ENCODE peak calls at places on chromosome 6, in six cellular contexts. One of them, this sample, is unnamed. For H3K36me3, the result is how much of the 10 kb centered on the place peaks cover.

GRCh38 chr6:6680524-6680923 is 92.0 kb downstream of the LY86 start:
- DNase-seq in CD4-positive, CD25-positive, alpha-beta regulatory T cell: no peak
- DNase-seq in GM12878: no peak
- DNase-seq in PC-3: no peak
- DNase-seq in bronchial epithelial cell: no peak
- DNase-seq in fibroblast of lung: peak
- DNase-seq in this sample: no peak

GRCh38 chr6:127118505-127119360 is at the start of gene RSPO3:
- DNase-seq in CD4-positive, CD25-positive, alpha-beta regulatory T cell: no peak
- DNase-seq in GM12878: no peak
- DNase-seq in PC-3: no peak
- DNase-seq in bronchial epithelial cell: peak
- DNase-seq in fibroblast of lung: peak
- DNase-seq in this sample: peak

GRCh38 chr6:132973556-132973993 is 159.2 kb downstream of the RPS12 start:
- DNase-seq in CD4-positive, CD25-positive, alpha-beta regulatory T cell: no peak
- DNase-seq in GM12878: no peak
- DNase-seq in PC-3: no peak
- DNase-seq in bronchial epithelial cell: no peak
- DNase-seq in fibroblast of lung: no peak
- DNase-seq in this sample: peak

GRCh38 chr6:51856508-51856907 is 230.9 kb downstream of the PKHD1 start:
- DNase-seq in CD4-positive, CD25-positive, alpha-beta regulatory T cell: no peak
- DNase-seq in GM12878: no peak
- DNase-seq in PC-3: peak
- DNase-seq in bronchial epithelial cell: no peak
- DNase-seq in fibroblast of lung: no peak
- DNase-seq in this sample: no peak

GRCh38 chr6:166611631-166612030 is 15.4 kb downstream of the RPS6KA2 start:
- DNase-seq in CD4-positive, CD25-positive, alpha-beta regulatory T cell: no peak
- DNase-seq in GM12878: no peak
- DNase-seq in PC-3: peak
- DNase-seq in bronchial epithelial cell: no peak
- DNase-seq in fibroblast of lung: no peak
- DNase-seq in this sample: no peak

GRCh38 chr6:45698046-45698445 is 317.6 kb downstream of the CLIC5 start:
- DNase-seq in CD4-positive, CD25-positive, alpha-beta regulatory T cell: no peak
- DNase-seq in GM12878: no peak
- DNase-seq in PC-3: no peak
- DNase-seq in bronchial epithelial cell: no peak
- DNase-seq in fibroblast of lung: no peak
- DNase-seq in this sample: no peak

GRCh38 chr6:91029211-91029610 is 442.3 kb upstream of the MAP3K7 start:
- DNase-seq in CD4-positive, CD25-positive, alpha-beta regulatory T cell: no peak
- DNase-seq in GM12878: no peak
- DNase-seq in PC-3: no peak
- DNase-seq in bronchial epithelial cell: no peak
- DNase-seq in fibroblast of lung: peak
- DNase-seq in this sample: peak

GRCh38 chr6:36067374-36068011 is 39.9 kb downstream of the MAPK14 start:
- DNase-seq in CD4-positive, CD25-positive, alpha-beta regulatory T cell: no peak
- DNase-seq in GM12878: no peak
- DNase-seq in PC-3: no peak
- DNase-seq in bronchial epithelial cell: peak
- DNase-seq in fibroblast of lung: no peak
- DNase-seq in this sample: no peak

GRCh38 chr6:37544530-37544929 is 44.8 kb upstream of the CCDC167 start:
- DNase-seq in CD4-positive, CD25-positive, alpha-beta regulatory T cell: no peak
- DNase-seq in GM12878: no peak
- DNase-seq in PC-3: no peak
- DNase-seq in bronchial epithelial cell: no peak
- DNase-seq in fibroblast of lung: no peak
- DNase-seq in this sample: no peak

GRCh38 chr6:94052754-94053153 is 633.4 kb upstream of the EPHA7 start:
- DNase-seq in CD4-positive, CD25-positive, alpha-beta regulatory T cell: no peak
- DNase-seq in GM12878: no peak
- DNase-seq in PC-3: peak
- DNase-seq in bronchial epithelial cell: peak
- DNase-seq in fibroblast of lung: peak
- DNase-seq in this sample: no peak

GRCh38 chr6:104799134-104799657 is 60.5 kb downstream of the HACE1 start:
- DNase-seq in CD4-positive, CD25-positive, alpha-beta regulatory T cell: no peak
- DNase-seq in GM12878: no peak
- DNase-seq in PC-3: no peak
- DNase-seq in bronchial epithelial cell: no peak
- DNase-seq in fibroblast of lung: no peak
- DNase-seq in this sample: no peak

GRCh38 chr6:47254906-47255305 is 54.8 kb downstream of the TNFRSF21 start:
- DNase-seq in CD4-positive, CD25-positive, alpha-beta regulatory T cell: no peak
- DNase-seq in GM12878: no peak
- DNase-seq in PC-3: peak
- DNase-seq in bronchial epithelial cell: peak
- DNase-seq in fibroblast of lung: no peak
- DNase-seq in this sample: no peak

GRCh38 chr6:121333196-121333595 is 1.1 kb downstream of the TBC1D32 start:
- DNase-seq in CD4-positive, CD25-positive, alpha-beta regulatory T cell: no peak
- DNase-seq in GM12878: no peak
- DNase-seq in PC-3: no peak
- DNase-seq in bronchial epithelial cell: no peak
- DNase-seq in fibroblast of lung: no peak
- DNase-seq in this sample: no peak

GRCh38 chr6:43856005-43856765 is 86.2 kb downstream of the VEGFA start:
- DNase-seq in CD4-positive, CD25-positive, alpha-beta regulatory T cell: no peak
- DNase-seq in GM12878: no peak
- DNase-seq in PC-3: peak
- DNase-seq in bronchial epithelial cell: peak
- DNase-seq in fibroblast of lung: peak
- DNase-seq in this sample: peak

GRCh38 chr6:102631921-102632320 is 1238.4 kb downstream of the GRIK2 start:
- DNase-seq in CD4-positive, CD25-positive, alpha-beta regulatory T cell: no peak
- DNase-seq in GM12878: no peak
- DNase-seq in PC-3: no peak
- DNase-seq in bronchial epithelial cell: no peak
- DNase-seq in fibroblast of lung: no peak
- DNase-seq in this sample: no peak

GRCh38 chr6:162798546-162798945 is 70.8 kb downstream of the PACRG start:
- DNase-seq in CD4-positive, CD25-positive, alpha-beta regulatory T cell: no peak
- DNase-seq in GM12878: no peak
- DNase-seq in PC-3: peak
- DNase-seq in bronchial epithelial cell: no peak
- DNase-seq in fibroblast of lung: peak
- DNase-seq in this sample: no peak

GRCh38 chr6:127103482-127103881 is 15.0 kb upstream of the RSPO3 start:
- DNase-seq in CD4-positive, CD25-positive, alpha-beta regulatory T cell: no peak
- DNase-seq in GM12878: no peak
- DNase-seq in PC-3: no peak
- DNase-seq in bronchial epithelial cell: peak
- DNase-seq in fibroblast of lung: peak
- DNase-seq in this sample: no peak

GRCh38 chr6:157632821-157633220 is 190.2 kb upstream of the SNX9 start:
- DNase-seq in CD4-positive, CD25-positive, alpha-beta regulatory T cell: no peak
- DNase-seq in GM12878: no peak
- DNase-seq in PC-3: no peak
- DNase-seq in bronchial epithelial cell: peak
- DNase-seq in fibroblast of lung: peak
- DNase-seq in this sample: no peak

GRCh38 chr6:33314515-33314942 is 651 bp upstream of the TAPBP start:
- DNase-seq in CD4-positive, CD25-positive, alpha-beta regulatory T cell: peak
- DNase-seq in GM12878: no peak
- DNase-seq in PC-3: peak
- DNase-seq in bronchial epithelial cell: peak
- DNase-seq in fibroblast of lung: peak
- DNase-seq in this sample: no peak

GRCh38 chr6:15517600-15517999 is 145.2 kb downstream of the DTNBP1 start:
- DNase-seq in CD4-positive, CD25-positive, alpha-beta regulatory T cell: no peak
- DNase-seq in GM12878: no peak
- DNase-seq in PC-3: no peak
- DNase-seq in bronchial epithelial cell: no peak
- DNase-seq in fibroblast of lung: no peak
- DNase-seq in this sample: no peak

GRCh38 chr6:107769053-107769658 is 55.0 kb downstream of the SCML4 start:
- DNase-seq in CD4-positive, CD25-positive, alpha-beta regulatory T cell: no peak
- DNase-seq in GM12878: no peak
- DNase-seq in PC-3: no peak
- DNase-seq in bronchial epithelial cell: peak
- DNase-seq in fibroblast of lung: no peak
- DNase-seq in this sample: no peak

GRCh38 chr6:166551797-166552495 is 34.5 kb downstream of the RAMACL start:
- DNase-seq in CD4-positive, CD25-positive, alpha-beta regulatory T cell: no peak
- DNase-seq in GM12878: no peak
- DNase-seq in PC-3: no peak
- DNase-seq in bronchial epithelial cell: no peak
- DNase-seq in fibroblast of lung: no peak
- DNase-seq in this sample: no peak

GRCh38 chr6:73652637-73653570 is 888 bp downstream of the SLC17A5 start:
- DNase-seq in CD4-positive, CD25-positive, alpha-beta regulatory T cell: peak
- DNase-seq in GM12878: peak
- DNase-seq in PC-3: peak
- DNase-seq in bronchial epithelial cell: peak
- DNase-seq in fibroblast of lung: peak
- DNase-seq in this sample: peak

GRCh38 chr6:156857573-156857972 is 80.4 kb downstream of the ARID1B start:
- DNase-seq in CD4-positive, CD25-positive, alpha-beta regulatory T cell: no peak
- DNase-seq in GM12878: no peak
- DNase-seq in PC-3: peak
- DNase-seq in bronchial epithelial cell: peak
- DNase-seq in fibroblast of lung: no peak
- DNase-seq in this sample: no peak

GRCh38 chr6:108263371-108263770 is 2.5 kb upstream of the SNX3 start:
- DNase-seq in CD4-positive, CD25-positive, alpha-beta regulatory T cell: no peak
- DNase-seq in GM12878: no peak
- DNase-seq in PC-3: no peak
- DNase-seq in bronchial epithelial cell: no peak
- DNase-seq in fibroblast of lung: no peak
- DNase-seq in this sample: no peak

GRCh38 chr6:86856937-86857563 is 80.3 kb upstream of the HTR1E start:
- DNase-seq in CD4-positive, CD25-positive, alpha-beta regulatory T cell: no peak
- DNase-seq in GM12878: no peak
- DNase-seq in PC-3: peak
- DNase-seq in bronchial epithelial cell: peak
- DNase-seq in fibroblast of lung: peak
- DNase-seq in this sample: peak

GRCh38 chr6:496649-497048 is 105.1 kb downstream of the IRF4 start:
- DNase-seq in CD4-positive, CD25-positive, alpha-beta regulatory T cell: no peak
- DNase-seq in GM12878: no peak
- DNase-seq in PC-3: no peak
- DNase-seq in bronchial epithelial cell: no peak
- DNase-seq in fibroblast of lung: no peak
- DNase-seq in this sample: no peak

DNA sequence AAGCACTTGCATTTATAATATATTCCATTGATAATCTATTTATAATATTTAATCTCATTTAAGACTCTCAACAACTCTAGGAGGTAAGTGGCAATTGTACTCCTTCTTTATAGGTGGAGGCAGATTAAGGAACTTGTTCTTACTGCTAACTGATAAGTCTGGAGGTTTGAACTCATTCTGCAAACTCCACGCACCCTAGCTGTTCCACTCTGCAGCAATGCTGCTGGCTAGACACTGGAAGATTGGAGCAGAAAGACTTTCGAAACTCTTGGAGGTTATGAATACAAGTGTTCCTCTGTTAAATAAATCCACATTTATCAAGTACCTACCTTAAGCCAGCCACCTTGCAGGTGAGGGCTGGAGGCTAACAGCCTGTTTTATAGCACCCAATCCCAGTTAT is 838 bp upstream of the HDAC2 start:
- DNase-seq in CD4-positive, CD25-positive, alpha-beta regulatory T cell: no peak
- DNase-seq in GM12878: no peak
- DNase-seq in PC-3: no peak
- DNase-seq in bronchial epithelial cell: peak
- DNase-seq in fibroblast of lung: peak
- DNase-seq in this sample: no peak
- H3K4me3 ChIP-seq in CD4-positive, CD25-positive, alpha-beta regulatory T cell: peak
- H3K4me3 ChIP-seq in GM12878: no peak
- H3K4me3 ChIP-seq in PC-3: peak
- H3K4me3 ChIP-seq in bronchial epithelial cell: peak
- H3K4me3 ChIP-seq in fibroblast of lung: peak
- H3K4me3 ChIP-seq in this sample: peak

DNA sequence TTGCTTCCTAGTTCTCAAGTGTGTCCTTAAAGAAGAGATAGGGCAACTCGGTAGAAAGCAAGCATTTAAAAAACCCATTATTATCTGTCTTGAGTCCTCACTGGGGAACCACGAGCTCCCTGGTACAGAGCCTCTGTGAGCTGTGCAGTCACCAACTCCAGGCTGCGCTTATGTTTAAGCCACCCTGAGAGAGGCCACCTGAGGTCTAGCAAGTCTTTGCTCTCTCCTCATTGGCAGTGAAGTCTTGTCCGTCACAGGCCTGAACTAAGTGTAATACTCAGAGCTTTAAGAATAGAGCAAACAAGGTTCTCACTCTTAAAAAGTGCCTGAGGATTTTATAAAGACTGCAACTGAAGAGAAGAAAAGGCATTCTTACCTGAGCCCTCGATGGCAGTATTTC is 3.9 kb upstream of the CLDN20 start:
- DNase-seq in CD4-positive, CD25-positive, alpha-beta regulatory T cell: no peak
- DNase-seq in GM12878: no peak
- DNase-seq in PC-3: no peak
- DNase-seq in bronchial epithelial cell: no peak
- DNase-seq in fibroblast of lung: no peak
- DNase-seq in this sample: no peak
- H3K36me3 ChIP-seq in CD4-positive, CD25-positive, alpha-beta regulatory T cell: half or more
- H3K36me3 ChIP-seq in GM12878: under half
- H3K36me3 ChIP-seq in PC-3: under half
- H3K36me3 ChIP-seq in bronchial epithelial cell: under half
- H3K36me3 ChIP-seq in fibroblast of lung: under half
- H3K36me3 ChIP-seq in this sample: under half

DNA sequence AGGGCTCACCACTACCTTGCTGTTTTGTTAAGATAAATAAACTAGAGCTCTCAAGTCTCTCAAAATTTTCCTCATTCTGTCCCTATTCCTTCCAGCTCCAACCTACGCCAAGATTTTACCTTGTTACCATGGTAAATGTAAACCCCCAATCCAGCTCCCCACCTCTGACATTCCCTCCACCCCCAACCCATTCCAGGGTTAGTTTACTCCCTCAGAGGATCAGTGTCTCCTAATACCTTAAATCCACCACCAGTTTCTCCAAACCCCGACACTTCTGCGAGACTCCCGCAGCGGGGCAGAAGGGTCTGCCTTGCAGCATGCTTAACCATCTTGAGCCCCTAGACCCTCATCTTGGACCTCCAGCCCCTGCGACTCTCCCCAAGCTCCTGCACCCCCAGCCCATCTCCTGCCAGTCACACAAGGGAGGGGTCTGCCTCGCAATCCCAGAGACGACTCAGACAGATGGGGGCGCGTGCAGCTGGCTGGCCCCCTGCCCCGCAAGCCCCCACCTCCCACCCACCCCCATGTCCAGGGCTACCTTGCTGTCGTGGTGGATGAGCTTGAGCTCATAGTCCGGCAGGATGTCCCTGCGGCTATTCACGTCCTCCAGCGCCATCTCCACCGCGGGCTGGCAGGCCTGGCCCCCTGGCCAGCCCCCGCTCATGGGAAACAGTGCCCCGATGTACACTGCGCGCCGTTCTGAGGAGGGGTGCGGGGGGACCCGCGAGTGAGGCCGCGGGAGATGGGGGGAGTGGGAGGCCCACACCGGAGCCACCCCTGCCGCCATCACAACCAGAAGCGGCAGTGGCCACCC is 5.8 kb downstream of the GABBR1 start:
- DNase-seq in CD4-positive, CD25-positive, alpha-beta regulatory T cell: no peak
- DNase-seq in GM12878: no peak
- DNase-seq in PC-3: no peak
- DNase-seq in bronchial epithelial cell: no peak
- DNase-seq in fibroblast of lung: no peak
- DNase-seq in this sample: no peak
- H3K4me3 ChIP-seq in CD4-positive, CD25-positive, alpha-beta regulatory T cell: no peak
- H3K4me3 ChIP-seq in GM12878: no peak
- H3K4me3 ChIP-seq in PC-3: no peak
- H3K4me3 ChIP-seq in bronchial epithelial cell: no peak
- H3K4me3 ChIP-seq in fibroblast of lung: peak
- H3K4me3 ChIP-seq in this sample: peak

GRCh38 chr6:31778193-31778592 is 1.1 kb upstream of the VWA7 start:
- DNase-seq in CD4-positive, CD25-positive, alpha-beta regulatory T cell: no peak
- DNase-seq in GM12878: no peak
- DNase-seq in PC-3: no peak
- DNase-seq in bronchial epithelial cell: no peak
- DNase-seq in fibroblast of lung: no peak
- DNase-seq in this sample: no peak
- H3K36me3 ChIP-seq in CD4-positive, CD25-positive, alpha-beta regulatory T cell: under half
- H3K36me3 ChIP-seq in GM12878: under half
- H3K36me3 ChIP-seq in PC-3: under half
- H3K36me3 ChIP-seq in bronchial epithelial cell: under half
- H3K36me3 ChIP-seq in fibroblast of lung: under half
- H3K36me3 ChIP-seq in this sample: half or more

This sample was measured in BE2C.